ENCODE peak calls at places on chromosome 14, in eight cellular contexts. P is small intestine, K is kidney, E is A549, X is IMR-90, W is prostate gland, H is cardiac fibroblast, C is trophoblast cell. V is an unnamed sample.

GRCh38 chr14:34420547-34421150 is 41.4 kb downstream of the SPTSSA start:
- DNase-seq in P (no peak), K (no peak), E (no peak), X (no peak), W (no peak), H (no peak), C (no peak), V (no peak)

GRCh38 chr14:60968099-60968498 is 12.8 kb downstream of the TRMT5 start:
- DNase-seq in P (no peak), K (no peak), E (no peak), X (no peak), W (no peak), H (no peak), C (no peak), V (no peak)

GRCh38 chr14:70935135-70935534 is 27.9 kb downstream of the PCNX1 start:
- DNase-seq in P (no peak), K (no peak), E (no peak), X (no peak), W (no peak), H (no peak), C (no peak), V (no peak)

GRCh38 chr14:43085820-43086219 is 1421.3 kb downstream of the FSCB start:
- DNase-seq in P (no peak), K (no peak), E (no peak), X (no peak), W (no peak), H (no peak), C (no peak), V (no peak)

GRCh38 chr14:71555654-71556559 is 376.3 kb upstream of the RGS6 start:
- DNase-seq in P (peak; percentile 71), K (no peak), E (no peak), X (peak; percentile 43), W (no peak), H (peak; percentile 74), C (no peak), V (no peak)

GRCh38 chr14:29242755-29243340 is 476.3 kb downstream of the FOXG1 start:
- DNase-seq in P (no peak), K (no peak), E (no peak), X (peak; percentile 8), W (no peak), H (peak; percentile 69), C (no peak), V (no peak)

GRCh38 chr14:80609055-80609454 is 332.5 kb downstream of the CEP128 start:
- DNase-seq in P (no peak), K (no peak), E (no peak), X (no peak), W (no peak), H (peak; percentile 18), C (no peak), V (no peak)

GRCh38 chr14:98858158-98858557 is 413.8 kb downstream of the BCL11B start:
- DNase-seq in P (no peak), K (no peak), E (no peak), X (no peak), W (no peak), H (no peak), C (no peak), V (no peak)

GRCh38 chr14:94401083-94401482 is 12.7 kb upstream of the SERPINA1 start:
- DNase-seq in P (no peak), K (no peak), E (no peak), X (peak; percentile 68), W (no peak), H (no peak), C (no peak), V (no peak)

GRCh38 chr14:99571303-99571986 is 32.6 kb downstream of the CCDC85C start:
- DNase-seq in P (peak; percentile 24), K (no peak), E (no peak), X (no peak), W (peak; percentile 81), H (no peak), C (no peak), V (no peak)

GRCh38 chr14:104001003-104001402 is 58.7 kb upstream of the RD3L start:
- DNase-seq in P (peak; percentile 1), K (no peak), E (peak; percentile 14), X (no peak), W (no peak), H (no peak), C (no peak), V (no peak)

GRCh38 chr14:98893675-98894074 is 378.3 kb downstream of the BCL11B start:
- DNase-seq in P (no peak), K (no peak), E (no peak), X (no peak), W (no peak), H (no peak), C (no peak), V (no peak)

GRCh38 chr14:105375635-105376057 is 22.7 kb upstream of the TEX22 start:
- DNase-seq in P (no peak), K (no peak), E (no peak), X (peak; percentile 9), W (no peak), H (peak; percentile 27), C (no peak), V (no peak)

GRCh38 chr14:65780566-65780965 is 368.0 kb downstream of the FUT8 start:
- DNase-seq in P (no peak), K (no peak), E (no peak), X (no peak), W (no peak), H (no peak), C (no peak), V (no peak)

GRCh38 chr14:74237441-74237840 is 1.8 kb upstream of the VSX2 start:
- DNase-seq in P (no peak), K (no peak), E (no peak), X (no peak), W (no peak), H (no peak), C (no peak), V (no peak)

GRCh38 chr14:93100570-93100969 is 15.2 kb downstream of the ITPK1 start:
- DNase-seq in P (no peak), K (no peak), E (no peak), X (no peak), W (no peak), H (no peak), C (no peak), V (no peak)

GRCh38 chr14:93105362-93105761 is 10.4 kb downstream of the ITPK1 start:
- DNase-seq in P (no peak), K (no peak), E (no peak), X (peak; percentile 75), W (no peak), H (peak; percentile 80), C (peak; percentile 60), V (peak; percentile 39)

GRCh38 chr14:93102141-93102540 is 13.6 kb downstream of the ITPK1 start:
- DNase-seq in P (peak; percentile 35), K (no peak), E (no peak), X (no peak), W (no peak), H (no peak), C (no peak), V (no peak)

GRCh38 chr14:93104961-93105360 is 10.8 kb downstream of the ITPK1 start:
- DNase-seq in P (no peak), K (no peak), E (no peak), X (no peak), W (no peak), H (no peak), C (peak; percentile 87), V (no peak)

DNA sequence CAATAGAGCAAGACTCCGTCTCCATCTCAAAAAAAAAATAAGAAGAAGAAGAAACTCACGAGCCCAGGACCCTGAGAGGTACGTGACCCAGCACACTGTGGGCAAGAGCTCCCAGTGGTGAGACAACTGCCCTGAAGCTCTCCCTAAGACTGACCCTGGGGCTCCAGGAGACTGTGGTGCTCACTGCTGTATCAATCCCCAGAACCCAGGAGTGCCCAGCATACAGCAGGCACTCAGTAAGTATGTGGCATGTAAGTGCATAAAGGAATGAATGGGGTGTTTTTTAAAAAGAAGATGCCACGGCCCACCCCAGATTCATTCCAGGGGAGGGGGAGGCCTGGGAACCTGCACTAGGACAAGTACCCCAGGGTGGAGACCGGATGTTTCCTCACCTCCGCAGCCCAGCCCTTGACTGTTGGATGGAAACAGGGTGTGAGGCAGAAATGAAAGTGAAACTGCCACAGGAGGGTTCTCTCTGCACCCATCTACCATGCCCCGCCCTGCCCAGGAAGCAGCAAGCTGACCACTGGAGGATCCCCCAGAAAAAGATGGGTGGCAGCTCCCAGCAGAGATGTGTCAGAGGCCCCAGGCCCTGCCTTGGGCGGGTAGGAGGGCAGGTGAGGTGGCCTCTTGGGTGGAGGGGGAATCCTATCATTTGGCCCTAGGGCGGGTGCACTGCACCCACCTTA is 12.2 kb downstream of the ITPK1 start:
- DNase-seq in P (peak; percentile 95), K (peak; percentile 59), E (no peak), X (no peak), W (no peak), H (no peak), C (no peak), V (no peak)
- H3K4me3 ChIP-seq in P (no peak overlapping the region), K (no peak overlapping the region), E (no peak overlapping the region), X (no peak overlapping the region), W (no peak overlapping the region), H (no peak overlapping the region), C (no peak overlapping the region), V (no peak overlapping the region)

DNA sequence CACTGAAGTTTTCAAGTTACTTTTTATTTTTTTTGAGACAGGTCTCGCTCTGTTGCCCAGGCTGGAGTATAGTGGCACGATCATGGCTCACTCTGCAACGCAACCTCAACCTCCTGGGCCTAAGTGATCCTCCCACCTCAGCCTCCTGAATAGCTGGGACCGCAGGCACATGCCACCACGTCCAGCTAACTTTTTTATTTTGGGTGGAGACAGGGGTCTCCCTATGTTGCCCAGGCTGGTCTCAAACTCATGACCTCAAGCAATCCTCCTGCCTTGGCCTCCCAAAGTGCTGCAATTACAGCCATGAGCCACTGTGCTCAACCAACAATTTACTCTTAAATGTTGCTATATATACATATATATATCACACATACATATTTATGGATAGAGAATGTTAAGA is 27.4 kb upstream of the LGALS3 start:
- DNase-seq in P (no peak), K (no peak), E (no peak), X (no peak), W (no peak), H (no peak), C (no peak), V (no peak)
- H3K4me3 ChIP-seq in P (no peak overlapping the region), K (no peak overlapping the region), E (no peak overlapping the region), X (no peak overlapping the region), W (no peak overlapping the region), H (no peak overlapping the region), C (no peak overlapping the region), V (no peak overlapping the region)

DNA sequence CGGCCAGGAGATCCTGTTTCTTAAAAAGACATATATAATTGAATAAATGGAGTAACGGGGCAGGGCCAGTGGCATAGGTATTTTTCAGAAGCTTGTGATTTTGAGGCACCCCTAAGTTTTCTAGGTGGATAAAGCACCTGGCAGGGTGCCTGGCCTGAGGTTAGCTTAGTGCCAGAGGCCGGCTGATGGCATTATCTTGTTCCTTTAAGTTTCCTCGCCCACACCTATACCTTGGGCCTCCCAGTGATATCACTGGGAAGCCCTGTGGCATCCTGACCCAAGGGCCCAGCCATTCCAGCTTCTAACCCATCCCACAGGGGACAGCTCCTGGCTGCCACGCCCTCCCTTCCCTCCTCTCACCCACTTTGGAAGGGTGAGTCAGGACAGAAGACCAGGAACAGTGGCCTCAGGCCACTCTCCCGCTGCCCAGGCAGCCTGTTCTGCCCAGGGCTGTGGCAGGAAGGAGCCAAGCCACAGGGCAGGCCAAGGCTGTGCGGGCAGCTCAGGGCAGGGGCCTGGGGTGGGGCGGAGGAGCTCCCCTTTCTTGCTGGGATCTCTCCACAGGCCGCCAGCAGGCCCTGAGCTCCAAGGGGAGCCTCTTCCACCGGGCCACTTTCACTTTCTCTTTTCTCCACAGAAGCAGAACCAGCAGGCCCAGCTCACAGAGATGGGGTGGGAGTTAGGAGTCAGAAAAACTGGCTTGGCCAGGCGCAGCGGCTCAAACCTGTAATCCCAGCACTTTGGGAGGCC is 75.1 kb downstream of the IRF2BPL start:
- DNase-seq in P (peak; percentile 86), K (peak; percentile 94), E (peak; percentile 87), X (peak; percentile 68), W (peak; percentile 81), H (peak; percentile 73), C (peak; percentile 100), V (peak; percentile 44)
- H3K4me3 ChIP-seq in P (no peak overlapping the region), K (no peak overlapping the region), E (peak overlapping the region; percentile 16), X (peak overlapping the region; percentile 7), W (no peak overlapping the region), H (no peak overlapping the region), C (no peak overlapping the region), V (peak overlapping the region; percentile 32)

GRCh38 chr14:68934034-68934433 is 45.1 kb downstream of the ACTN1 start:
- DNase-seq in P (no peak), K (peak; percentile 39), E (no peak), X (peak; percentile 40), W (no peak), H (no peak), C (no peak), V (no peak)
- H3K4me3 ChIP-seq in P (no peak overlapping the region), K (no peak overlapping the region), E (no peak overlapping the region), X (no peak overlapping the region), W (no peak overlapping the region), H (no peak overlapping the region), C (no peak overlapping the region), V (no peak overlapping the region)

V was measured in AG09309.